ENCODE peak calls at places on chromosomes 5 and 9, in six cellular contexts. One of them, this sample, is unnamed.

GRCh38 chr5:1727571-1727970 is 72.1 kb downstream of the MRPL36 start:
- DNase-seq in WERI-Rb-1: no peak
- DNase-seq in body of pancreas: no peak
- DNase-seq in lung: no peak
- DNase-seq in brain microvascular endothelial cell: no peak
- DNase-seq in CD8-positive, alpha-beta T cell: no peak
- DNase-seq in this sample: no peak

GRCh38 chr5:82413302-82414042 is 135.3 kb upstream of the RPS23 start:
- DNase-seq in body of pancreas: no peak
- DNase-seq in CD8-positive, alpha-beta T cell: no peak
- DNase-seq in brain microvascular endothelial cell: peak; percentile 43
- DNase-seq in lung: no peak
- DNase-seq in WERI-Rb-1: no peak
- DNase-seq in this sample: no peak

GRCh38 chr5:119343766-119344165 is 12.1 kb upstream of the TNFAIP8 start:
- DNase-seq in lung: no peak
- DNase-seq in brain microvascular endothelial cell: peak; percentile 77
- DNase-seq in WERI-Rb-1: no peak
- DNase-seq in body of pancreas: no peak
- DNase-seq in CD8-positive, alpha-beta T cell: no peak
- DNase-seq in this sample: no peak

GRCh38 chr5:18944771-18945170 is 1043.2 kb downstream of the CDH18 start:
- DNase-seq in brain microvascular endothelial cell: no peak
- DNase-seq in body of pancreas: no peak
- DNase-seq in lung: no peak
- DNase-seq in WERI-Rb-1: no peak
- DNase-seq in CD8-positive, alpha-beta T cell: no peak
- DNase-seq in this sample: no peak

GRCh38 chr9:34957492-34958410 is at the start of gene PHF24:
- DNase-seq in CD8-positive, alpha-beta T cell: peak; percentile 33
- DNase-seq in WERI-Rb-1: peak; percentile 38
- DNase-seq in brain microvascular endothelial cell: no peak
- DNase-seq in body of pancreas: peak; percentile 31
- DNase-seq in lung: no peak
- DNase-seq in this sample: no peak

GRCh38 chr9:129990269-129991005 is 52.6 kb downstream of the FNBP1 start:
- DNase-seq in CD8-positive, alpha-beta T cell: peak; percentile 26
- DNase-seq in brain microvascular endothelial cell: no peak
- DNase-seq in WERI-Rb-1: no peak
- DNase-seq in body of pancreas: no peak
- DNase-seq in lung: no peak
- DNase-seq in this sample: no peak

GRCh38 chr5:174412941-174413340 is 311.4 kb upstream of the MSX2 start:
- DNase-seq in lung: no peak
- DNase-seq in brain microvascular endothelial cell: no peak
- DNase-seq in WERI-Rb-1: no peak
- DNase-seq in body of pancreas: no peak
- DNase-seq in CD8-positive, alpha-beta T cell: no peak
- DNase-seq in this sample: no peak

GRCh38 chr5:164504141-164504772 is 998.8 kb downstream of the MAT2B start:
- DNase-seq in body of pancreas: peak; percentile 57
- DNase-seq in brain microvascular endothelial cell: peak; percentile 30
- DNase-seq in WERI-Rb-1: peak; percentile 30
- DNase-seq in CD8-positive, alpha-beta T cell: no peak
- DNase-seq in lung: peak; percentile 38
- DNase-seq in this sample: no peak

GRCh38 chr5:132467292-132467984 is 23.1 kb downstream of the IRF1 start:
- DNase-seq in WERI-Rb-1: no peak
- DNase-seq in body of pancreas: no peak
- DNase-seq in lung: no peak
- DNase-seq in brain microvascular endothelial cell: no peak
- DNase-seq in CD8-positive, alpha-beta T cell: no peak
- DNase-seq in this sample: no peak

GRCh38 chr5:6291961-6292360 is 86.4 kb downstream of the MED10 start:
- DNase-seq in WERI-Rb-1: peak; percentile 56
- DNase-seq in brain microvascular endothelial cell: no peak
- DNase-seq in CD8-positive, alpha-beta T cell: no peak
- DNase-seq in body of pancreas: no peak
- DNase-seq in lung: no peak
- DNase-seq in this sample: no peak

GRCh38 chr5:109585012-109585599 is 104.6 kb upstream of the MAN2A1 start:
- DNase-seq in lung: no peak
- DNase-seq in body of pancreas: no peak
- DNase-seq in WERI-Rb-1: no peak
- DNase-seq in CD8-positive, alpha-beta T cell: no peak
- DNase-seq in brain microvascular endothelial cell: no peak
- DNase-seq in this sample: no peak

GRCh38 chr5:1420211-1421195 is 24.7 kb downstream of the SLC6A3 start:
- DNase-seq in body of pancreas: no peak
- DNase-seq in brain microvascular endothelial cell: no peak
- DNase-seq in WERI-Rb-1: peak; percentile 4
- DNase-seq in CD8-positive, alpha-beta T cell: no peak
- DNase-seq in lung: no peak
- DNase-seq in this sample: no peak

GRCh38 chr5:98499892-98500291 is 273.6 kb upstream of the RGMB start:
- DNase-seq in lung: no peak
- DNase-seq in CD8-positive, alpha-beta T cell: no peak
- DNase-seq in brain microvascular endothelial cell: no peak
- DNase-seq in WERI-Rb-1: no peak
- DNase-seq in body of pancreas: no peak
- DNase-seq in this sample: no peak

GRCh38 chr5:757931-758697 is 26.4 kb downstream of the ZDHHC11B start:
- DNase-seq in body of pancreas: peak; percentile 38
- DNase-seq in CD8-positive, alpha-beta T cell: no peak
- DNase-seq in brain microvascular endothelial cell: no peak
- DNase-seq in WERI-Rb-1: peak; percentile 89
- DNase-seq in lung: peak; percentile 64
- DNase-seq in this sample: no peak

GRCh38 chr9:92774274-92774673 is 9.6 kb upstream of the BICD2 start:
- DNase-seq in brain microvascular endothelial cell: peak; percentile 62
- DNase-seq in WERI-Rb-1: no peak
- DNase-seq in CD8-positive, alpha-beta T cell: no peak
- DNase-seq in lung: no peak
- DNase-seq in body of pancreas: no peak
- DNase-seq in this sample: no peak

GRCh38 chr5:96905864-96906263 is 29.6 kb downstream of the ERAP2 start:
- DNase-seq in lung: no peak
- DNase-seq in CD8-positive, alpha-beta T cell: no peak
- DNase-seq in WERI-Rb-1: no peak
- DNase-seq in body of pancreas: no peak
- DNase-seq in brain microvascular endothelial cell: no peak
- DNase-seq in this sample: no peak

GRCh38 chr5:90802695-90803317 is 244.2 kb downstream of the ADGRV1 start:
- DNase-seq in lung: no peak
- DNase-seq in WERI-Rb-1: peak; percentile 21
- DNase-seq in body of pancreas: peak; percentile 41
- DNase-seq in brain microvascular endothelial cell: peak; percentile 24
- DNase-seq in CD8-positive, alpha-beta T cell: no peak
- DNase-seq in this sample: no peak

GRCh38 chr5:145947581-145947980 is 11.2 kb downstream of the SH3RF2 start:
- DNase-seq in lung: no peak
- DNase-seq in brain microvascular endothelial cell: no peak
- DNase-seq in body of pancreas: no peak
- DNase-seq in WERI-Rb-1: no peak
- DNase-seq in CD8-positive, alpha-beta T cell: no peak
- DNase-seq in this sample: no peak

GRCh38 chr5:175321927-175322532 is 122.0 kb downstream of the DRD1 start:
- DNase-seq in WERI-Rb-1: no peak
- DNase-seq in body of pancreas: peak; percentile 21
- DNase-seq in lung: no peak
- DNase-seq in brain microvascular endothelial cell: peak; percentile 2
- DNase-seq in CD8-positive, alpha-beta T cell: peak; percentile 8
- DNase-seq in this sample: no peak

GRCh38 chr5:61167382-61167781 is 5.1 kb upstream of the SMIM15 start:
- DNase-seq in CD8-positive, alpha-beta T cell: no peak
- DNase-seq in WERI-Rb-1: peak; percentile 11
- DNase-seq in body of pancreas: peak; percentile 48
- DNase-seq in lung: no peak
- DNase-seq in brain microvascular endothelial cell: peak; percentile 27
- DNase-seq in this sample: peak; percentile 10

GRCh38 chr5:72032769-72033168 is 74.5 kb upstream of the MAP1B start:
- DNase-seq in CD8-positive, alpha-beta T cell: no peak
- DNase-seq in body of pancreas: no peak
- DNase-seq in WERI-Rb-1: no peak
- DNase-seq in lung: no peak
- DNase-seq in brain microvascular endothelial cell: no peak
- DNase-seq in this sample: no peak

GRCh38 chr5:15646351-15646750 is 146.4 kb downstream of the FBXL7 start:
- DNase-seq in WERI-Rb-1: no peak
- DNase-seq in lung: no peak
- DNase-seq in body of pancreas: no peak
- DNase-seq in brain microvascular endothelial cell: no peak
- DNase-seq in CD8-positive, alpha-beta T cell: no peak
- DNase-seq in this sample: no peak

GRCh38 chr9:96674914-96675538 is 19.9 kb upstream of the PRXL2C start:
- DNase-seq in body of pancreas: no peak
- DNase-seq in WERI-Rb-1: no peak
- DNase-seq in brain microvascular endothelial cell: peak; percentile 42
- DNase-seq in lung: no peak
- DNase-seq in CD8-positive, alpha-beta T cell: no peak
- DNase-seq in this sample: no peak

GRCh38 chr5:137945825-137946224 is 56.6 kb downstream of the PKD2L2 start:
- DNase-seq in brain microvascular endothelial cell: no peak
- DNase-seq in WERI-Rb-1: no peak
- DNase-seq in lung: no peak
- DNase-seq in CD8-positive, alpha-beta T cell: no peak
- DNase-seq in body of pancreas: no peak
- DNase-seq in this sample: no peak
- H3K36me3 ChIP-seq in brain microvascular endothelial cell: peaks cover 58% of the 10 kb centered on the region
- H3K36me3 ChIP-seq in WERI-Rb-1: peaks cover 85% of the 10 kb centered on the region
- H3K36me3 ChIP-seq in lung: peaks cover 18% of the 10 kb centered on the region
- H3K36me3 ChIP-seq in CD8-positive, alpha-beta T cell: peaks cover 42% of the 10 kb centered on the region
- H3K36me3 ChIP-seq in body of pancreas: peaks cover 14% of the 10 kb centered on the region
- H3K36me3 ChIP-seq in this sample: no peaks in the 10 kb centered on the region

DNA sequence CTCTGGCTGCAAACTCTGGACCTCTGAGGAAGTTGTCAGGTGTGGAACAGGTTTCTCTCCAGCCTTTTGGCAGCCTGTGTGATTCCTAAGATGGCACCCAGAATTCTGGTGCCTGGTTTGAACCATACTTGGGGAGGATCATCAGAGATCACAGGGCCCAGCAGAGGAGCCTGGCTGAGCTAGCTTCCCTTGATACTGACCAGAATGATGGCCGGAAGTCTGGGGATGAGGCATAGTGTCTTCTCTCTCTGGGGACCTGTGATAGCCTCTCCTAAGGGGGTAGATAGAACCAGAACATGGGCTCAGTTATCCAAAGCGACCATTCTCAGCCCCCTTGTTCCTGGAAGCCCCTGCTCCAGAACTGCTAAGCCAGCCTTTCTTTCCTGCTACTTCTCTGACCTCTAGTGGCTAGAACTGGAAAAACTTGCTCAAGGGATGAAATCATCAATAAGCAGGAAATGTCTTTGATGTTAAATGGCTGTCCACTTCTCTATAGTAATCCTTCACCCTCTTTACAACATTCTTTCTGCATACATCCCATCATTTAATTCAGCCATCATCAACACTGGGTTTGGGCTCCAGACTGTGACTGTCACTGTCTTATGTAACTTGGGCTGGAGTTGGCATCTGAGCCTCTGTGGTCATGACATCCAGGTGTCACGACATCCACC is 55.1 kb downstream of the C9orf152 start:
- DNase-seq in brain microvascular endothelial cell: peak; percentile 38
- DNase-seq in WERI-Rb-1: peak; percentile 39
- DNase-seq in body of pancreas: no peak
- DNase-seq in lung: no peak
- DNase-seq in CD8-positive, alpha-beta T cell: no peak
- DNase-seq in this sample: no peak
- TF ChIP-seq CTCF in brain microvascular endothelial cell: peak; percentile 73
- TF ChIP-seq CTCF in WERI-Rb-1: peak; percentile 71
- TF ChIP-seq CTCF in body of pancreas: peak; percentile 69
- TF ChIP-seq CTCF in lung: peak; percentile 59
- TF ChIP-seq CTCF in CD8-positive, alpha-beta T cell: peak; percentile 49
- TF ChIP-seq CTCF in this sample: peak; percentile 68

DNA sequence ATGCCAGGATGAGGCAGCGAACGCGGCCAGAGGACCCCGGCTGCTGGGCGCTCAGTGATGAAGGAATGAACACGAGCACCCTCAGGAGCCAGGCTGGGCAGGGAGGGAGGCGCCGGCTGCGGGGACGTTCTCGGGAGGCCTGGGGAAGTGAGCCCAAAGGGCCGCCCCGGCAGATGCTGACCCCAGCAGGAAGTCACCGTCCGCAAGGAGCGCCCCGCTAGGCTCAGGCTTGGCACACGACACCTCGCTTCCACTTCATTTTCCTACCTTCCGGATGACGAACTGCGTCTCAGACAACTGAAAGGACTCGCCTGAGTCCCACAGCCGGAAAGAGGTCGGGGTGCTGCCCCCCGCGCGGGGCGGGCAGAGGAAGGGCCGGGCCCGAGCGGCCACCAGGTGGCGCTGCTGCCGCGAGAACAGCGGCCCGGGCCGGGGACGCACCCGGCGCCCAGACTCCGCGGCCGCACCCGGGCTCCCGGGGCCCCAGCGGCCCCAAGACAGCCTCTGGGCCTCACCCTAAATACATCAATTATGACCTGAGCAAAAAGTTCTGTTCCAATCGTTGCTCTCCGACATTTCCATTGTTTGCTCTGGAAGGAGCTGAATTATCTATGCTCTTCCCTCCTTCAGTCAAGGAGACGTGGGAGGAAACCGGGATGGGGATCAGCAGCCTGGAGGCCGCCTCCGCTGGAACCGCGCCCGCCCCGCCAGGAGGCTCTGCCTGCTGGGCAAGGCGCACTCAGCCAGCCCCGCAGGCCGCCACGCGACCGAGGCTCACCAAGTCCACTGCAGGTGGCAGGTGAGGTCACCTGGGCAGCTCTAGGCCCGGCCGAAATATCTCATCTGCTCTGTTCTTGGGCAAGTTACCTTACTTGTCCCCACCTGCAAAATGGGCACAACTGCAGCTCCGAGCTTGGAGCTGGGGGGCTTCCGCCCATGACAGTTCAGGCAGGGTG is 107.0 kb downstream of the ZNF354C start:
- DNase-seq in lung: no peak
- DNase-seq in CD8-positive, alpha-beta T cell: peak; percentile 75
- DNase-seq in body of pancreas: peak; percentile 66
- DNase-seq in brain microvascular endothelial cell: peak; percentile 32
- DNase-seq in WERI-Rb-1: peak; percentile 28
- DNase-seq in this sample: no peak
- H3K4me3 ChIP-seq in lung: no peak overlapping the region
- H3K4me3 ChIP-seq in CD8-positive, alpha-beta T cell: peak overlapping the region; percentile 57
- H3K4me3 ChIP-seq in body of pancreas: no peak overlapping the region
- H3K4me3 ChIP-seq in brain microvascular endothelial cell: peak overlapping the region; percentile 53
- H3K4me3 ChIP-seq in WERI-Rb-1: no peak overlapping the region
- H3K4me3 ChIP-seq in this sample: no peak overlapping the region

GRCh38 chr9:121156263-121156731 is 45.4 kb downstream of the RAB14 start:
- DNase-seq in lung: no peak
- DNase-seq in CD8-positive, alpha-beta T cell: no peak
- DNase-seq in WERI-Rb-1: no peak
- DNase-seq in body of pancreas: no peak
- DNase-seq in brain microvascular endothelial cell: peak; percentile 71
- DNase-seq in this sample: peak; percentile 29

GRCh38 chr9:121150188-121150587 is 51.5 kb downstream of the RAB14 start:
- DNase-seq in lung: no peak
- DNase-seq in brain microvascular endothelial cell: no peak
- DNase-seq in CD8-positive, alpha-beta T cell: no peak
- DNase-seq in body of pancreas: no peak
- DNase-seq in WERI-Rb-1: no peak
- DNase-seq in this sample: no peak

GRCh38 chr9:121157939-121158338 is 43.7 kb downstream of the RAB14 start:
- DNase-seq in WERI-Rb-1: no peak
- DNase-seq in lung: no peak
- DNase-seq in CD8-positive, alpha-beta T cell: no peak
- DNase-seq in brain microvascular endothelial cell: no peak
- DNase-seq in body of pancreas: no peak
- DNase-seq in this sample: no peak

GRCh38 chr9:121153642-121154041 is 48.0 kb downstream of the RAB14 start:
- DNase-seq in lung: no peak
- DNase-seq in CD8-positive, alpha-beta T cell: no peak
- DNase-seq in brain microvascular endothelial cell: no peak
- DNase-seq in body of pancreas: no peak
- DNase-seq in WERI-Rb-1: no peak
- DNase-seq in this sample: no peak

GRCh38 chr9:121154782-121155181 is 46.9 kb downstream of the RAB14 start:
- DNase-seq in lung: no peak
- DNase-seq in body of pancreas: no peak
- DNase-seq in CD8-positive, alpha-beta T cell: no peak
- DNase-seq in WERI-Rb-1: no peak
- DNase-seq in brain microvascular endothelial cell: no peak
- DNase-seq in this sample: peak; percentile 53
- H3K36me3 ChIP-seq in lung: peaks cover 11% of the 10 kb centered on the region
- H3K36me3 ChIP-seq in body of pancreas: no peaks in the 10 kb centered on the region
- H3K36me3 ChIP-seq in CD8-positive, alpha-beta T cell: peaks cover 54% of the 10 kb centered on the region
- H3K36me3 ChIP-seq in WERI-Rb-1: peaks cover 61% of the 10 kb centered on the region
- H3K36me3 ChIP-seq in brain microvascular endothelial cell: no peaks in the 10 kb centered on the region
- H3K36me3 ChIP-seq in this sample: no peaks in the 10 kb centered on the region

This sample was measured in kidney epithelial cell.